ENCODE peak calls at places on chromosomes 12 and 14, in six cellular contexts. N, P, J, V, W and X are unnamed samples.

GRCh38 chr12:8722286-8722685 is 24.5 kb downstream of the RIMKLB start:
- DNase-seq in N (no peak), P (peak), J (no peak), V (no peak), W (no peak), X (no peak)

GRCh38 chr14:70020350-70021170 is 141.3 kb downstream of the SMOC1 start:
- DNase-seq in N (no peak), P (peak), J (no peak), V (no peak), W (no peak), X (no peak)

GRCh38 chr12:114508529-114509129 is 102.7 kb upstream of the TBX5 start:
- DNase-seq in N (peak), P (peak), J (peak), V (peak), W (peak), X (peak)

GRCh38 chr12:70052931-70053497 is 190.2 kb upstream of the CNOT2 start:
- DNase-seq in N (peak), P (no peak), J (no peak), V (no peak), W (no peak), X (no peak)

GRCh38 chr12:34119366-34119765 is 97.1 kb downstream of the ALG10 start:
- DNase-seq in N (no peak), P (no peak), J (no peak), V (no peak), W (no peak), X (no peak)

GRCh38 chr12:48998497-48999353 is 450 bp downstream of the DDN start:
- DNase-seq in N (no peak), P (peak), J (peak), V (no peak), W (no peak), X (peak)

GRCh38 chr14:59293934-59294661 is 105.6 kb downstream of the DAAM1 start:
- DNase-seq in N (no peak), P (no peak), J (no peak), V (no peak), W (no peak), X (no peak)

GRCh38 chr12:104669851-104670337 is 213.1 kb downstream of the CHST11 start:
- DNase-seq in N (peak), P (no peak), J (peak), V (no peak), W (peak), X (peak)

GRCh38 chr12:89348894-89349669 is 3.2 kb downstream of the DUSP6 start:
- DNase-seq in N (no peak), P (no peak), J (no peak), V (no peak), W (no peak), X (no peak)
- H3K27ac ChIP-seq in N (peak), P (no peak), J (peak), V (no peak), W (no peak), X (peak)

GRCh38 chr14:73850940-73851339 is 691 bp upstream of the PTGR2 start:
- DNase-seq in N (no peak), P (no peak), J (no peak), V (no peak), W (no peak), X (peak)

GRCh38 chr14:73846944-73847343 is 4.7 kb upstream of the PTGR2 start:
- DNase-seq in N (no peak), P (no peak), J (no peak), V (no peak), W (no peak), X (no peak)

DNA sequence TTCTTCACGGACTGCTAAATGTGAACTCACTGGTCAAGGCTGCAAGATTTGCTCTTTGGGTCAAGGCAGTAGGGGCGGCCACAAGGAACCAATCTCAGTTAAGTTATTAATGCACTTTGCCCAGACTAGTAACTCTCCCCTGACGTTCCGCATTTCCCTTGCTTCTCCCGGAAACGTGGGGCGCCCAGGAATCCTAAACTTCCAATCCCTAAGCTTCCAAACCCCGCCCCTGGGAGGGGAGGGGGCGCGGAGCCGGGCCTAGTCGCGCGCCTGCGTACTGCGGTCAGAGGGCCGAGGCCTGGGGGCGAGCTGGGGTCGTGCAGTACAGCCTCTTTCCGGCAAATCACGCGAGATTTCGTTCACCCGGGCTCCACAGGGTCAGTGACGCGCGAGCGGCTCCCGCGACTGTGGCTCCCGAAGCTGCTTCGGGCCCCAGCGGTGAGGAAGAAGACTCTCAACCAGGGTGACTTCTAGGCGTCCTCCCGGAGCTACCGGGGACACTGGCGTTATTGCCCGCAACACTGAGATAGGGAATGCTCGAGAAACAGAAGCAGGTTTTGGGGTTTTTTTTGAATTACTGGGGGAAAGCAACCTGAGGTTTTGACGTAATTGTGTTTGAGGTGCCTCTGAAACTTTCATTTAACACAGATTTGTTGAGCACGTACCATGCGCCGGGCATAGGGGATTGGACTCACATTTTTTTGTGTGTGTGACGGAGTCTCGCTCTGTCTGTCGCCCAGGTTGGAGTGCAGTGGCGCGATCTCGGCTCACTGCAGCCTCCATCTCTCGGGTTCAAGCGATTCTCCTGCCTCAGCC is at the start of gene PTGR2:
- DNase-seq in N (peak), P (peak), J (peak), V (peak), W (peak), X (peak)
- TF ChIP-seq CTCF in N (no peak), P (no peak), J (no peak), V (peak), W (no peak), X (no peak)

GRCh38 chr14:76780360-76780759 is 19.1 kb downstream of the VASH1 start:
- DNase-seq in N (no peak), P (no peak), J (no peak), V (no peak), W (no peak), X (peak)
- H3K27ac ChIP-seq in N (no peak), P (no peak), J (no peak), V (peak), W (no peak), X (no peak)

DNA sequence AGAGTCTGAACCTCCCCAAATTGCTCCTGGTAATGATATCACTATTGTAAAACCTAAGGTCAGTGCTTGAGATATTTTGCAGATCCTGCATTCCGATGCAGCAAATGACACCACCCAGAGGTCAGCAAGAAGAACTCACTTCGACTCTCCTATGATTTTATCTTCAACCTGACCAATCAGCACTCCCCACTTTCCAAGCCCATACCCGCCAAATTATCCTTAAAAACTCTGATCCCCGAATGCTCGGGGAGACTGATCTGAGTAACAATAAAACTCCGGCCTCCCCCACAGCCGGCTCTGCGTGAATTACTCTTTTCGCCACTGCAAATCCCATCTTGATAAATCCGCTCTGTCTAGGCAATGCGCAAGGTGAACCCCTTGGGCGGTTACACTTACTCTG is 1.2 kb downstream of the NPC2 start:
- DNase-seq in N (no peak), P (peak), J (no peak), V (no peak), W (no peak), X (no peak)
- TF ChIP-seq CTCF in N (no peak), P (peak), J (peak), V (no peak), W (no peak), X (peak)